ENCODE peak calls at places on chromosomes 6 and 20, in six cellular contexts. K is CD8-positive, alpha-beta T cell; X is psoas muscle; M is kidney epithelial cell; P is IMR-90; J is AG09309. S is an unnamed sample.

GRCh38 chr6:113873043-113873667 is 16.0 kb downstream of the MARCKS start:
- DNase-seq in P (no peak), M (no peak), X (no peak), K (no peak), J (no peak), S (no peak)

GRCh38 chr6:131831886-131832285 is 24.1 kb downstream of the ENPP1 start:
- DNase-seq in P (no peak), X (no peak), K (no peak), J (no peak), M (no peak), S (no peak)

GRCh38 chr6:104705095-104705707 is 154.5 kb downstream of the HACE1 start:
- DNase-seq in X (no peak), P (peak), K (peak), J (no peak), M (peak), S (no peak)

GRCh38 chr6:113731528-113731927 is 125.6 kb upstream of the MARCKS start:
- DNase-seq in X (no peak), P (no peak), M (no peak), J (no peak), K (no peak), S (no peak)

GRCh38 chr6:106257195-106257594 is 68.4 kb downstream of the ATG5 start:
- DNase-seq in K (no peak), P (peak), J (no peak), X (no peak), M (no peak), S (no peak)

GRCh38 chr6:56988145-56988544 is 33.2 kb downstream of the BEND6 start:
- DNase-seq in M (no peak), P (no peak), J (no peak), X (no peak), K (no peak), S (no peak)

GRCh38 chr6:169982461-169983386 is 231.3 kb downstream of the ERMARD start:
- DNase-seq in K (no peak), M (no peak), X (peak), J (no peak), P (no peak), S (no peak)

GRCh38 chr20:41142914-41143313 is 5.6 kb downstream of the PLCG1 start:
- DNase-seq in X (no peak), K (peak), P (no peak), J (no peak), M (no peak), S (no peak)

GRCh38 chr6:138211048-138211581 is 7.2 kb downstream of the PBOV1 start:
- DNase-seq in X (no peak), M (no peak), K (no peak), J (no peak), P (no peak), S (no peak)

GRCh38 chr6:39821014-39821738 is 29.0 kb downstream of the DAAM2 start:
- DNase-seq in K (no peak), P (no peak), M (no peak), J (no peak), X (no peak), S (no peak)

GRCh38 chr6:153103256-153103655 is 27.8 kb downstream of the RGS17 start:
- DNase-seq in K (no peak), M (no peak), X (no peak), J (no peak), P (no peak), S (no peak)

GRCh38 chr20:47276856-47277541 is 79.5 kb downstream of the ZMYND8 start:
- DNase-seq in P (peak), J (no peak), M (peak), K (no peak), X (peak), S (no peak)

GRCh38 chr6:157221817-157222175 is 101.5 kb downstream of the TMEM242 start:
- DNase-seq in K (no peak), X (no peak), M (no peak), P (no peak), J (no peak), S (no peak)

GRCh38 chr6:161748535-161749386 is 474.9 kb upstream of the AGPAT4 start:
- DNase-seq in K (no peak), M (no peak), J (no peak), P (no peak), X (peak), S (no peak)

GRCh38 chr20:39338977-39339376 is 376.8 kb downstream of the DHX35 start:
- DNase-seq in K (no peak), J (no peak), P (no peak), X (no peak), M (no peak), S (peak)

GRCh38 chr6:31614674-31615578 is at the start of gene AIF1:
- DNase-seq in X (no peak), K (no peak), P (no peak), M (no peak), J (no peak), S (no peak)

GRCh38 chr6:37587776-37588744 is 88.4 kb upstream of the CCDC167 start:
- DNase-seq in X (no peak), M (no peak), K (no peak), J (no peak), P (no peak), S (no peak)

GRCh38 chr6:48962041-48962440 is 501.0 kb downstream of the MMUT start:
- DNase-seq in K (no peak), X (no peak), P (no peak), J (no peak), M (no peak), S (no peak)

GRCh38 chr6:35142578-35142977 is 1.4 kb upstream of the TCP11 start:
- DNase-seq in X (no peak), J (no peak), M (no peak), K (no peak), P (peak), S (no peak)

GRCh38 chr6:129620234-129620610 is 89.8 kb downstream of the ARHGAP18 start:
- DNase-seq in J (no peak), X (no peak), M (no peak), P (no peak), K (no peak), S (no peak)

GRCh38 chr20:46021361-46022359 is 7.4 kb upstream of the SLC12A5 start:
- DNase-seq in J (no peak), M (no peak), P (no peak), X (peak), K (peak), S (no peak)

GRCh38 chr6:12545837-12546658 is 170.5 kb upstream of the PHACTR1 start:
- DNase-seq in K (no peak), J (peak), P (peak), X (no peak), M (peak), S (peak)

GRCh38 chr20:6051505-6051904 is 2.4 kb downstream of the LRRN4 start:
- DNase-seq in X (no peak), K (no peak), J (peak), P (peak), M (peak), S (no peak)

GRCh38 chr6:129370268-129370916 is 339.6 kb downstream of the ARHGAP18 start:
- DNase-seq in K (peak), J (peak), M (no peak), X (no peak), P (peak), S (no peak)

GRCh38 chr20:12047838-12048432 is 130.2 kb downstream of the BTBD3 start:
- DNase-seq in M (peak), X (no peak), P (peak), K (no peak), J (no peak), S (no peak)

GRCh38 chr6:125759184-125759902 is 9.9 kb downstream of the HEY2 start:
- DNase-seq in X (no peak), J (no peak), P (no peak), K (no peak), M (no peak), S (no peak)

GRCh38 chr6:43246301-43247114 is 3.2 kb downstream of the TTBK1 start:
- DNase-seq in J (no peak), K (no peak), P (no peak), M (peak), X (peak), S (peak)

GRCh38 chr6:144087789-144088426 is 7.5 kb downstream of the SF3B5 start:
- DNase-seq in M (no peak), X (no peak), K (no peak), J (no peak), P (no peak), S (no peak)

GRCh38 chr6:15916581-15916980 is 212.3 kb upstream of the MYLIP start:
- DNase-seq in J (no peak), P (no peak), K (no peak), X (no peak), M (no peak), S (no peak)

GRCh38 chr6:145699462-145699861 is 35.9 kb downstream of the EPM2A start:
- DNase-seq in J (no peak), P (peak), M (peak), K (no peak), X (no peak), S (peak)

GRCh38 chr6:18187701-18188100 is 32.5 kb downstream of the KDM1B start:
- DNase-seq in M (no peak), X (no peak), P (no peak), K (no peak), J (no peak), S (no peak)

GRCh38 chr6:149439626-149440025 is 39.6 kb downstream of the SUMO4 start:
- DNase-seq in J (no peak), X (no peak), M (no peak), P (no peak), K (no peak), S (no peak)

GRCh38 chr6:42101186-42101657 is 41.2 kb downstream of the C6orf132 start:
- DNase-seq in J (no peak), X (no peak), P (peak), M (no peak), K (no peak), S (no peak)

GRCh38 chr6:16769131-16769985 is 8.1 kb upstream of the ATXN1 start:
- DNase-seq in K (peak), J (peak), P (peak), M (no peak), X (no peak), S (peak)

GRCh38 chr20:31670371-31671228 is 32.9 kb downstream of the COX4I2 start:
- DNase-seq in J (no peak), P (peak), X (peak), M (no peak), K (no peak), S (peak)

GRCh38 chr6:169034523-169035167 is 219.0 kb downstream of the THBS2 start:
- DNase-seq in P (peak), J (peak), K (no peak), M (no peak), X (no peak), S (no peak)

GRCh38 chr6:71349976-71350615 is 61.5 kb downstream of the OGFRL1 start:
- DNase-seq in X (no peak), P (peak), M (no peak), J (peak), K (no peak), S (no peak)

GRCh38 chr20:32807706-32808105 is 12.0 kb upstream of the MAPRE1 start:
- DNase-seq in M (no peak), P (no peak), J (no peak), K (no peak), X (no peak), S (no peak)

GRCh38 chr20:50193851-50194830 is 3.5 kb downstream of the CEBPB start:
- DNase-seq in J (no peak), X (peak), M (no peak), P (peak), K (no peak), S (no peak)

GRCh38 chr20:58018590-58018989 is 209.9 kb downstream of the ANKRD60 start:
- DNase-seq in K (no peak), J (no peak), P (no peak), M (no peak), X (no peak), S (no peak)

GRCh38 chr20:58020656-58021454 is 207.6 kb downstream of the ANKRD60 start:
- DNase-seq in X (no peak), P (no peak), K (no peak), J (no peak), M (no peak), S (no peak)

GRCh38 chr20:58017970-58018530 is 210.4 kb downstream of the ANKRD60 start:
- DNase-seq in K (no peak), J (no peak), M (no peak), P (no peak), X (no peak), S (no peak)

GRCh38 chr20:58019850-58020625 is 208.4 kb downstream of the ANKRD60 start:
- DNase-seq in M (no peak), K (no peak), X (no peak), P (no peak), J (no peak), S (no peak)

GRCh38 chr20:58019027-58019849 is 209.2 kb downstream of the ANKRD60 start:
- DNase-seq in M (peak), X (no peak), P (peak), K (no peak), J (peak), S (no peak)
- H3K4me3 ChIP-seq in M (no peak), X (no peak), P (no peak), K (no peak), J (no peak), S (no peak)

GRCh38 chr6:75481936-75482593 is 11.5 kb downstream of the FILIP1 start:
- DNase-seq in J (no peak), P (peak), X (no peak), M (no peak), K (no peak), S (no peak)

GRCh38 chr6:75480425-75480824 is 13.2 kb downstream of the FILIP1 start:
- DNase-seq in K (no peak), P (peak), J (peak), M (no peak), X (no peak), S (no peak)

GRCh38 chr6:75479712-75480111 is 13.9 kb downstream of the FILIP1 start:
- DNase-seq in M (no peak), P (no peak), J (no peak), X (peak), K (no peak), S (no peak)

GRCh38 chr6:75483136-75483952 is 10.3 kb downstream of the FILIP1 start:
- DNase-seq in M (no peak), J (no peak), K (no peak), X (no peak), P (no peak), S (no peak)

DNA sequence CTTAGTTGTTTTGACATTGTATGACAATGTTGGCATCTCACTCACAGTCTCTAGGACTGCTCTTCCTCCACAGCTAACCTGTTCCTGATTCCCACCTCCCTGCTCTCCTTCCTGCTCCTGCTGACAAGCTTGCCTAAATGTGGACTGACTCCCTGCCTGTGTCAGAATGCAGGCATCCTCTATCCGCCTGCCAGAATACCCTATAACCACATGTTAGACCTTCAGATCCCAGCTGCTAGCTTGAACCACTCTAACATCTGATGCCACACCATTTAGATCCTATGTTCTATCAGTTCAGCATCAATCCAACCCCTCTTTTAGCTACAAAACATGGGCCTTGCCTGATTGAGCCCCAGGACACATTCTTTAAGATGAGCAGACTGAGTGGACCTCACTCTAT is 12.2 kb downstream of the FILIP1 start:
- DNase-seq in X (no peak), J (no peak), K (no peak), M (no peak), P (peak), S (no peak)
- TF ChIP-seq CTCF in X (no peak), J (no peak), K (no peak), M (no peak), P (no peak), S (no peak)

GRCh38 chr20:62029951-62030350 is 35.7 kb downstream of the TAF4 start:
- DNase-seq in X (peak), K (no peak), P (no peak), J (no peak), M (no peak), S (no peak)
- H3K4me3 ChIP-seq in X (no peak), K (no peak), P (no peak), J (no peak), M (no peak), S (no peak)

DNA sequence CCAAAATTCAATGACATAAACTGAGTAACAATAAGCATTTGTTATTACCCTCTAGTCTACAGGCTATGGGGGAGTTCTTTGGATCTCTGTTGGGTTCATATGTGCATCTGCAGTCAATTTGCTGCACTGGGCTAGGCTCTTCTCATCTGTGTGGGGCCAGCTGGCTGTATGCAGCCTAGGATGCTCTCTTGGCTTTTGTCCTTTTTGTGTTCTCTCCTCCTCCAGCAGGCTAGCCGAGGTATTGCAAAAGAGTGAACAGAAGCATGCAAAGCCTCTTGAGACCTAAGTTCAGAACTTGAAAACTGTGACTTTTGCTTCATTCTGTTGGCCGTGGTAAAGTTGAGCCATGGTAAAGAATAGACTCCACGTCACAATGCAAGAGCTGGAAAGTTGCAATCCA is 62.8 kb upstream of the FOXO3 start:
- DNase-seq in X (no peak), J (no peak), M (no peak), K (no peak), P (peak), S (no peak)
- TF ChIP-seq CTCF in X (no peak), J (peak), M (peak), K (peak), P (peak), S (peak)

GRCh38 chr20:62378215-62378614 is 8.7 kb upstream of the RPS21 start:
- DNase-seq in X (no peak), K (no peak), P (no peak), J (no peak), M (no peak), S (no peak)

GRCh38 chr20:62382306-62383198 is 4.4 kb upstream of the RPS21 start:
- DNase-seq in J (no peak), X (peak), K (peak), M (no peak), P (peak), S (no peak)

GRCh38 chr20:62377615-62378085 is 9.3 kb upstream of the RPS21 start:
- DNase-seq in J (no peak), K (no peak), X (no peak), P (no peak), M (no peak), S (no peak)

GRCh38 chr20:62381842-62382241 is 5.1 kb upstream of the RPS21 start:
- DNase-seq in K (no peak), P (no peak), X (no peak), M (no peak), J (no peak), S (no peak)

GRCh38 chr20:62381202-62381797 is 5.6 kb upstream of the RPS21 start:
- DNase-seq in P (peak), X (no peak), J (no peak), M (no peak), K (no peak), S (no peak)
- H3K4me3 ChIP-seq in P (no peak), X (peak), J (no peak), M (no peak), K (no peak), S (no peak)

S was measured in retinal pigment epithelial cell.